ENCODE peak calls at places on chromosomes 7 and 10, in five cellular contexts. One of them, this sample, is unnamed.

GRCh38 chr10:17912764-17913163 is 39.0 kb upstream of the SLC39A12 start:
- DNase-seq in mesenchymal stem cell: no peak
- DNase-seq in trophoblast cell: no peak
- DNase-seq in IMR-90: no peak
- DNase-seq in H9: no peak
- DNase-seq in this sample: no peak

GRCh38 chr10:52232561-52233350 is 81.3 kb upstream of the DKK1 start:
- DNase-seq in mesenchymal stem cell: peak; percentile 18
- DNase-seq in H9: no peak
- DNase-seq in trophoblast cell: no peak
- DNase-seq in IMR-90: no peak
- DNase-seq in this sample: no peak

GRCh38 chr10:94439275-94439861 is 37.0 kb downstream of the TBC1D12 start:
- DNase-seq in H9: peak; percentile 50
- DNase-seq in IMR-90: peak; percentile 3
- DNase-seq in trophoblast cell: no peak
- DNase-seq in mesenchymal stem cell: no peak
- DNase-seq in this sample: peak; percentile 40

GRCh38 chr10:6059506-6059905 is 2.7 kb downstream of the IL2RA start:
- DNase-seq in mesenchymal stem cell: no peak
- DNase-seq in IMR-90: no peak
- DNase-seq in H9: no peak
- DNase-seq in trophoblast cell: no peak
- DNase-seq in this sample: no peak

GRCh38 chr10:3071405-3072198 is 4.3 kb downstream of the PFKP start:
- DNase-seq in trophoblast cell: peak; percentile 62
- DNase-seq in H9: no peak
- DNase-seq in IMR-90: peak; percentile 96
- DNase-seq in mesenchymal stem cell: peak; percentile 91
- DNase-seq in this sample: no peak

GRCh38 chr7:132604090-132604489 is 27.8 kb upstream of the PLXNA4 start:
- DNase-seq in mesenchymal stem cell: no peak
- DNase-seq in trophoblast cell: no peak
- DNase-seq in IMR-90: no peak
- DNase-seq in H9: no peak
- DNase-seq in this sample: no peak

GRCh38 chr7:130367088-130367755 is 13.1 kb upstream of the CPA1 start:
- DNase-seq in IMR-90: no peak
- DNase-seq in trophoblast cell: no peak
- DNase-seq in mesenchymal stem cell: no peak
- DNase-seq in H9: no peak
- DNase-seq in this sample: no peak

GRCh38 chr7:20359397-20359963 is 28.8 kb downstream of the ITGB8 start:
- DNase-seq in IMR-90: peak; percentile 56
- DNase-seq in H9: no peak
- DNase-seq in mesenchymal stem cell: no peak
- DNase-seq in trophoblast cell: no peak
- DNase-seq in this sample: no peak

GRCh38 chr7:84176716-84177115 is 17.9 kb downstream of the SEMA3A start:
- DNase-seq in mesenchymal stem cell: peak; percentile 66
- DNase-seq in trophoblast cell: no peak
- DNase-seq in H9: no peak
- DNase-seq in IMR-90: peak; percentile 35
- DNase-seq in this sample: no peak

GRCh38 chr7:97104719-97105129 is 12.8 kb upstream of the SDHAF3 start:
- DNase-seq in IMR-90: peak; percentile 60
- DNase-seq in mesenchymal stem cell: peak; percentile 74
- DNase-seq in trophoblast cell: peak; percentile 80
- DNase-seq in H9: peak; percentile 88
- DNase-seq in this sample: peak; percentile 83

GRCh38 chr10:119199231-119199992 is 8.0 kb upstream of the GRK5 start:
- DNase-seq in IMR-90: peak; percentile 89
- DNase-seq in trophoblast cell: peak; percentile 63
- DNase-seq in H9: peak; percentile 78
- DNase-seq in mesenchymal stem cell: peak; percentile 88
- DNase-seq in this sample: peak; percentile 90

GRCh38 chr10:470339-471003 is 219.0 kb downstream of the DIP2C start:
- DNase-seq in H9: peak; percentile 18
- DNase-seq in trophoblast cell: no peak
- DNase-seq in IMR-90: no peak
- DNase-seq in mesenchymal stem cell: no peak
- DNase-seq in this sample: no peak

GRCh38 chr10:121244791-121245190 is 353.5 kb downstream of the FGFR2 start:
- DNase-seq in mesenchymal stem cell: peak; percentile 37
- DNase-seq in trophoblast cell: no peak
- DNase-seq in IMR-90: no peak
- DNase-seq in H9: no peak
- DNase-seq in this sample: no peak

GRCh38 chr10:69516548-69517195 is 56.5 kb downstream of the NEUROG3 start:
- DNase-seq in mesenchymal stem cell: no peak
- DNase-seq in trophoblast cell: no peak
- DNase-seq in IMR-90: no peak
- DNase-seq in H9: no peak
- DNase-seq in this sample: no peak

GRCh38 chr10:104449402-104449801 is 95.8 kb downstream of the CFAP58 start:
- DNase-seq in H9: no peak
- DNase-seq in mesenchymal stem cell: no peak
- DNase-seq in trophoblast cell: no peak
- DNase-seq in IMR-90: peak; percentile 37
- DNase-seq in this sample: no peak

GRCh38 chr7:79512269-79512668 is 58.8 kb upstream of the MAGI2 start:
- DNase-seq in trophoblast cell: peak; percentile 45
- DNase-seq in mesenchymal stem cell: no peak
- DNase-seq in IMR-90: peak; percentile 68
- DNase-seq in H9: no peak
- DNase-seq in this sample: no peak

GRCh38 chr7:73728551-73728950 is 9.1 kb upstream of the STX1A start:
- DNase-seq in trophoblast cell: no peak
- DNase-seq in IMR-90: no peak
- DNase-seq in H9: no peak
- DNase-seq in mesenchymal stem cell: no peak
- DNase-seq in this sample: no peak

GRCh38 chr7:13841284-13841683 is 148.2 kb downstream of the ETV1 start:
- DNase-seq in mesenchymal stem cell: no peak
- DNase-seq in H9: no peak
- DNase-seq in IMR-90: no peak
- DNase-seq in trophoblast cell: no peak
- DNase-seq in this sample: no peak

GRCh38 chr10:13917791-13918190 is 331.0 kb downstream of the PRPF18 start:
- DNase-seq in trophoblast cell: no peak
- DNase-seq in H9: no peak
- DNase-seq in mesenchymal stem cell: no peak
- DNase-seq in IMR-90: no peak
- DNase-seq in this sample: no peak

GRCh38 chr10:110426294-110427153 is 71.2 kb upstream of the DUSP5 start:
- DNase-seq in IMR-90: peak; percentile 91
- DNase-seq in trophoblast cell: peak; percentile 35
- DNase-seq in H9: no peak
- DNase-seq in mesenchymal stem cell: no peak
- DNase-seq in this sample: peak; percentile 63

DNA sequence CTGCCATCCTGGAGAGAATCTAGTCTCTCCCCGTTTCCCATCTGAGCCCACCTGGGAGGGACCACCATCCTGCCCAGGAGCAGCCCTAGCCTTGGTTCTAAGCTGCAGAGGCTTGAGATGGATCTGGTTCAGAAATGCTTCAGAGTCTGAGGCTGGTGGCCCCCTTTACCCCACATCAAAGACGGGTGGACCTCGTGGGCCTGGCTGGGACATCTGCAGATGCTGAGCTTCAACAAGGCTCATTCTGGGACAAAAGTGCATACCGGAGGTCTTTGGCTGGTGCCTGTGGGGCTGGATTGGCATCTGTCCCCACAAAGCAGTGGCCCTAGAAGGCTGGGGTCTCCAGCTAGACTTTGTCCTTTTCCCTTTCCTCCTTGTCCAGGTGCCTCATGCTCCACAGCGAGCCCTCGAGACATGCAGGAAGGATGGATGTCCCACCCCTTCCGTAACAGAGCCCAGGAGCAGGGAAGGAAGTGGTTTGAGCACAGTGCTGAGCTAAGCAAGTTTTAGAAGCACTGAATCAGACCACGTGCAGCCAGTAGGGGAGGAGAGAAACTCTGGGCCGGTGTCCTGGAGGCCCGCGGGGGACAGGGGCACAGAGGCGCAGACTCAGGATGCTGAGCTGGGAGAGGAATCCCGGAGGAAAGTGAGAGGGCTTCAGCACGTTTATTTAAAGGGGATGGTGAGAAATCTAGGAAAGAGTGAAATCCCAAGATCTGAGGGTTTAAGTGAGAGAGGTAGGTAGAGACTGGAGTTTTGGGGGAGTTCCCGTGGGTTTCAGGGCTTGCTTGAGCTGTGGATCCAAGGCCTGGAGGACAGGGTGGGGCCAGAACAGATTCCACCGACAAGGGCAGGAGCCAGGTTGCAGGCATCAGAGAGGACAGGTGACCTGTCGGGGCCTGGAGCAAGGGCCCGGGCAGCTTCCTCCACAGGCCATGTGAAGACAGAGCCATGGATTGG is 4.6 kb upstream of the IRF5 start:
- DNase-seq in mesenchymal stem cell: no peak
- DNase-seq in IMR-90: no peak
- DNase-seq in trophoblast cell: no peak
- DNase-seq in H9: no peak
- DNase-seq in this sample: no peak
- H3K4me1 ChIP-seq in mesenchymal stem cell: peaks cover 9% of the 10 kb centered on the region
- H3K4me1 ChIP-seq in IMR-90: no peaks in the 10 kb centered on the region
- H3K4me1 ChIP-seq in trophoblast cell: no peaks in the 10 kb centered on the region
- H3K4me1 ChIP-seq in H9: no peaks in the 10 kb centered on the region
- H3K4me1 ChIP-seq in this sample: no peaks in the 10 kb centered on the region

GRCh38 chr7:5419523-5420107 is 4.0 kb downstream of the TNRC18 start:
- DNase-seq in mesenchymal stem cell: peak; percentile 34
- DNase-seq in H9: peak; percentile 53
- DNase-seq in trophoblast cell: no peak
- DNase-seq in IMR-90: no peak
- DNase-seq in this sample: peak; percentile 58

GRCh38 chr7:5422324-5423271 is 1.0 kb downstream of the TNRC18 start:
- DNase-seq in IMR-90: peak; percentile 24
- DNase-seq in H9: no peak
- DNase-seq in trophoblast cell: no peak
- DNase-seq in mesenchymal stem cell: peak; percentile 37
- DNase-seq in this sample: peak; percentile 64

GRCh38 chr7:5421626-5422323 is 1.9 kb downstream of the TNRC18 start:
- DNase-seq in IMR-90: peak; percentile 82
- DNase-seq in mesenchymal stem cell: peak; percentile 87
- DNase-seq in H9: no peak
- DNase-seq in trophoblast cell: no peak
- DNase-seq in this sample: peak; percentile 68

GRCh38 chr7:5420108-5420840 is 3.4 kb downstream of the TNRC18 start:
- DNase-seq in mesenchymal stem cell: no peak
- DNase-seq in IMR-90: no peak
- DNase-seq in H9: no peak
- DNase-seq in trophoblast cell: no peak
- DNase-seq in this sample: no peak

DNA sequence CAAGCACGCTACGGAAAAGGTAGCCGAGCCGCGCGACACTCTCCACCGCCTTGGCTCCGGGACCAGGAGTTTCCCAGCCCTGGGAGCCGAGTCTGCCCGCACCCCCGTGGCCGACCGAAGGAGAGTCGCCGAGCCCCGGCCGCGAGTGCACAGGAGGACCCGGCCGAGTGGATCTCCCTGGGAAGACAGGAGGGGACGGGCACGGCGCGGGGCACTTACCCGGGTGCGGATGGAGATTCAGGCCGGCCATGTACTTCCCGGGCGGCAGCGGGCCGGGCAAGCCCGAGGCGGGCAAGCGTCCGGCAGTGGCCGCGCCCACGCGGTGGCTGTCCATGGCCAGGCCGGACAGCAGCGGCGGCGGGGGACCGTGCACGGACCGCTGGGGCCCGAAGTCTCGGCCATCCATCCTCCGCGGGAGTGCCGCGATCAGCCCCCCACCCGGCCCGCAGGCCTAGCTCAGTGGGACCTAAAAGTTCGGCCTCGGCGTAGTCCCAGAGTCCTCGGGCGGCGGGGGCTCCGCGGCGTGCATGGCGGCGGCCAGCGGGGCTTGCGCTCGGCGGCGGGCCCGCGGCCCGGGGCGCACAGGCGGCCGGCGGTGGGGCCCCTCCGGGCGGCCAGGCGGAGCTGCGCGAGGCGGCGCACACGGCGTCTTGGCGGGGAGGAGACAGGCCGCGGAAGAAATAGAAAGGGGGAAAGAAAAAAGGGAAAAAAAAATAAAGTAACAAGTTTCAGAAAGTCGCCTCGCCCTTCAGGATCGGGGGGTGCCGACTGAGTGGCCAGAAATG is 2.6 kb downstream of the TNRC18 start:
- DNase-seq in trophoblast cell: no peak
- DNase-seq in mesenchymal stem cell: peak; percentile 23
- DNase-seq in IMR-90: no peak
- DNase-seq in H9: no peak
- DNase-seq in this sample: no peak
- H3K4ac ChIP-seq in trophoblast cell: peak overlapping the region; percentile 100
- H3K4ac ChIP-seq in mesenchymal stem cell: peak overlapping the region; percentile 73
- H3K4ac ChIP-seq in IMR-90: peak overlapping the region; percentile 97
- H3K4ac ChIP-seq in H9: no peak overlapping the region
- H3K4ac ChIP-seq in this sample: peak overlapping the region; percentile 75

DNA sequence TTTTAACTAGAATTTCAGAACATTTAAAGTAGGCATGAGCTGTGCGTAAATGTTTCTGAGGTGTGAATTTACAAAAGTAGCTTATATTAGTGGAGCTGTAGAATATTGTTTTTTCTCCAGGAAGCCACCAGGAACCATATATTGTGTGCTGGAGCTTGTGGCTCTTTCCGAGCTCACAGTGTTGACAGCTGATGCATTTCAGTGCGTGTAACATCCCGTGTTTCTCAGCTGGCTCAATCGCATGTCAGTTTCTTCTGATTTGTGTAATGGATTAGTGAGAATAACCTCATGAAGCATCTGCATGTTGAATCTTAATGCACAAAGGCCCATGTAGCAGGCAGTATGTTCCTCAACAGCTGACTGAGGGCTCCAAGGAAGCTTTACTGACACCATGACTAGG is 39.3 kb downstream of the VKORC1L1 start:
- DNase-seq in trophoblast cell: no peak
- DNase-seq in IMR-90: no peak
- DNase-seq in mesenchymal stem cell: no peak
- DNase-seq in H9: no peak
- DNase-seq in this sample: no peak
- H3K27ac ChIP-seq in trophoblast cell: no peak overlapping the region
- H3K27ac ChIP-seq in IMR-90: no peak overlapping the region
- H3K27ac ChIP-seq in mesenchymal stem cell: no peak overlapping the region
- H3K27ac ChIP-seq in H9: no peak overlapping the region
- H3K27ac ChIP-seq in this sample: no peak overlapping the region

DNA sequence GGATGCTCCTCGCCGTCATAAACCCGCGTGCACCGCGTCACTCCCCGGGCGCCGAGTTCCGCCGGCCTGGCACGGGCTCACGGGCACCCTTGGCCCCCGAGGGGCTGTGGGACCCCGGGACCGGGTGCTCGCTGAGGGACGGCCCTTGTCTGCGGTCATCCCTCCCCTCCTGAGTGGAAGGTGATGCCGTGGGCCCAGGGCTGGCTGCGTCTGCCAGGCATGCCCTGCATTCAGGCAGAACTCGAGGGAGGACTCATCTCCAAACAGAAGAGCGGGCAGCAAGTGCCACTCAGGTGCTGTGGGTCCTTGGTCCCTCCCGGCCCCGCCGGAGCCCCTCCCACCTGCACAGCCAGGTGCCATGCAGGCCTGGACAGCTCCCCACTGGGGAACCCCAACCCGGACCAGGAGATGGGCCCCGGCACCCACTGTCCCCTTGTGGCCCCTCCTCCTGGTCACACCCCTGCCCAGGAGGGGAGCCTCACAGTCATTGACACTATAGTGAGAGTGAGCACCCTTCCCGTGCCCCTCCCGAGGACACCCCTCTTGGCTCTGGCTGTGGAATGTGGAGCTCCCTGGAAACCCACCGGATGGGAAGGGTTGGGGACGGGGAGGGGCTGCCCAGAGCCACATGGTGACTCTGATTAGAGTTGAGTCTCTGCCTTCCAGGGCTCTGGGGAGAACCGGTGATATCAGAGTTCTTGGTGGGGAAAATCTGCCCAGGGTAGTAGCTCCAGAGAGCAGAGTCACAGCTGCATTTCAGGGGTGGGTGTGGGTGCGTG is 61.5 kb downstream of the UNCX start:
- DNase-seq in mesenchymal stem cell: no peak
- DNase-seq in trophoblast cell: no peak
- DNase-seq in IMR-90: no peak
- DNase-seq in H9: no peak
- DNase-seq in this sample: no peak
- H3K4me1 ChIP-seq in mesenchymal stem cell: peaks cover 9% of the 10 kb centered on the region
- H3K4me1 ChIP-seq in trophoblast cell: peaks cover 11% of the 10 kb centered on the region
- H3K4me1 ChIP-seq in IMR-90: no peaks in the 10 kb centered on the region
- H3K4me1 ChIP-seq in H9: no peaks in the 10 kb centered on the region
- H3K4me1 ChIP-seq in this sample: no peaks in the 10 kb centered on the region

This sample was measured in mesendoderm.